ENCODE peak calls at places on chromosomes 2 and 18, in seven cellular contexts. T is iris pigment epithelial cell, O is NCI-H510A, R is IMR-90, V is LoVo, P is HCT116, W is HFFc6. B is an unnamed sample.

GRCh38 chr2:174325932-174326879 is 8.5 kb upstream of the SP9 start:
- DNase-seq in O (no peak), T (peak; percentile 62), V (no peak), P (no peak), W (no peak), R (peak; percentile 28), B (peak; percentile 40)

GRCh38 chr2:73333564-73333963 is 40.2 kb upstream of the EGR4 start:
- DNase-seq in P (no peak), W (no peak), O (peak; percentile 40), V (no peak), R (no peak), T (no peak), B (no peak)

GRCh38 chr2:154720642-154721041 is 22.1 kb downstream of the KCNJ3 start:
- DNase-seq in O (no peak), V (no peak), W (no peak), T (peak; percentile 8), R (no peak), P (no peak), B (no peak)

GRCh38 chr2:133240505-133241230 is 327.6 kb downstream of the NCKAP5 start:
- DNase-seq in W (no peak), P (no peak), V (no peak), T (peak; percentile 5), O (no peak), R (peak; percentile 16), B (peak; percentile 42)

GRCh38 chr2:179936654-179937053 is 70.4 kb downstream of the CWC22 start:
- DNase-seq in P (peak; percentile 29), R (no peak), O (no peak), V (peak; percentile 25), W (no peak), T (peak; percentile 15), B (peak; percentile 29)

GRCh38 chr2:222707689-222708273 is 36.3 kb downstream of the MOGAT1 start:
- DNase-seq in V (peak; percentile 17), R (peak; percentile 87), O (no peak), P (no peak), T (peak; percentile 58), W (peak; percentile 80), B (peak; percentile 67)

GRCh38 chr2:38093503-38093902 is 17.6 kb upstream of the CYP1B1 start:
- DNase-seq in W (no peak), P (no peak), T (peak; percentile 57), V (peak; percentile 57), O (no peak), R (no peak), B (no peak)

GRCh38 chr2:238235331-238235732 is 4.5 kb downstream of the HES6 start:
- DNase-seq in P (no peak), T (peak; percentile 57), R (peak; percentile 35), O (no peak), W (peak; percentile 15), V (peak; percentile 18), B (peak; percentile 29)

GRCh38 chr2:54772110-54772509 is 48.6 kb downstream of the EML6 start:
- DNase-seq in P (peak; percentile 59), O (no peak), T (peak; percentile 83), W (peak; percentile 49), V (peak; percentile 30), R (peak; percentile 23), B (peak; percentile 54)

GRCh38 chr18:62486290-62486964 is 36.4 kb upstream of the ZCCHC2 start:
- DNase-seq in T (peak; percentile 37), W (peak; percentile 23), V (peak; percentile 96), P (peak; percentile 94), O (peak; percentile 5), R (peak; percentile 16), B (peak; percentile 51)

GRCh38 chr2:46062637-46063412 is 234.4 kb upstream of the EPAS1 start:
- DNase-seq in O (peak; percentile 25), V (peak; percentile 69), R (peak; percentile 87), P (peak; percentile 54), W (peak; percentile 72), T (peak; percentile 89), B (peak; percentile 84)

GRCh38 chr2:101133492-101134101 is 17.6 kb downstream of the TBC1D8 start:
- DNase-seq in P (no peak), R (no peak), W (no peak), O (no peak), V (no peak), T (no peak), B (no peak)

GRCh38 chr2:42142476-42143184 is 26.5 kb upstream of the EML4 start:
- DNase-seq in V (no peak), T (peak; percentile 46), R (peak; percentile 50), W (no peak), P (no peak), O (no peak), B (no peak)

GRCh38 chr2:151638188-151638933 is 95.9 kb downstream of the NEB start:
- DNase-seq in O (no peak), P (no peak), V (no peak), W (no peak), T (peak; percentile 21), R (no peak), B (no peak)

GRCh38 chr2:225041871-225042799 is at the start of gene DOCK10:
- DNase-seq in P (no peak), W (peak; percentile 13), V (no peak), O (peak; percentile 21), T (peak; percentile 52), R (peak; percentile 69), B (peak; percentile 71)

GRCh38 chr2:171957061-171957460 is 34.8 kb downstream of the HAT1 start:
- DNase-seq in V (peak; percentile 4), R (no peak), P (no peak), W (peak; percentile 12), T (no peak), O (no peak), B (peak; percentile 33)

GRCh38 chr2:124875627-124876244 is 850.6 kb downstream of the CNTNAP5 start:
- DNase-seq in T (no peak), R (no peak), O (no peak), P (no peak), W (no peak), V (no peak), B (no peak)

GRCh38 chr2:222819722-222820333 is 41.0 kb upstream of the ACSL3 start:
- DNase-seq in T (peak; percentile 81), P (no peak), W (peak; percentile 26), V (no peak), O (no peak), R (peak; percentile 54), B (peak; percentile 40)

GRCh38 chr2:121489944-121490585 is 40.6 kb upstream of the RNU4ATAC start:
- DNase-seq in V (no peak), R (no peak), W (no peak), O (peak; percentile 15), T (peak; percentile 32), P (no peak), B (no peak)

GRCh38 chr2:234676859-234677450 is 180.1 kb upstream of the ARL4C start:
- DNase-seq in W (no peak), R (no peak), V (no peak), P (no peak), O (no peak), T (no peak), B (no peak)

GRCh38 chr2:173059292-173059691 is 16.4 kb upstream of the MAP3K20 start:
- DNase-seq in P (no peak), T (no peak), W (no peak), O (no peak), R (no peak), V (no peak), B (no peak)

GRCh38 chr18:76429262-76430126 is 65.5 kb downstream of the ZNF516 start:
- DNase-seq in T (no peak), V (no peak), P (no peak), O (no peak), R (no peak), W (no peak), B (no peak)

GRCh38 chr2:217527586-217528202 is 475.1 kb downstream of the TNS1 start:
- DNase-seq in W (peak; percentile 58), O (no peak), R (peak; percentile 52), V (no peak), P (no peak), T (no peak), B (peak; percentile 77)

GRCh38 chr2:219104107-219105050 is 43.7 kb upstream of the IHH start:
- DNase-seq in T (peak; percentile 46), R (peak; percentile 32), O (no peak), P (peak; percentile 33), V (peak; percentile 40), W (peak; percentile 35), B (peak; percentile 35)